ENCODE peak calls at places on chromosomes 4 and X, in nine cellular contexts. One of them, this sample, is unnamed.
A peak's percentile ranks its signal among the peaks of the same experiment; 100 is the strongest.

GRCh38 chrX:70168238-70169188 is 8.8 kb upstream of the DGAT2L6 start:
- DNase-seq in lower leg skin: no peak
- DNase-seq in NB4: peak; percentile 34
- DNase-seq in A549: peak; percentile 53
- DNase-seq in uterus: peak; percentile 35
- DNase-seq in GM12878: no peak
- DNase-seq in stomach: no peak
- DNase-seq in HepG2: peak; percentile 25
- DNase-seq in H54: peak; percentile 47
- DNase-seq in this sample: no peak

GRCh38 chrX:24676403-24677024 is 17.2 kb upstream of the POLA1 start:
- DNase-seq in GM12878: no peak
- DNase-seq in HepG2: no peak
- DNase-seq in H54: no peak
- DNase-seq in lower leg skin: no peak
- DNase-seq in uterus: no peak
- DNase-seq in stomach: no peak
- DNase-seq in A549: peak; percentile 22
- DNase-seq in NB4: peak; percentile 5
- DNase-seq in this sample: no peak

GRCh38 chrX:20519826-20520225 is 253.1 kb upstream of the RPS6KA3 start:
- DNase-seq in stomach: no peak
- DNase-seq in NB4: no peak
- DNase-seq in HepG2: no peak
- DNase-seq in H54: no peak
- DNase-seq in uterus: no peak
- DNase-seq in lower leg skin: no peak
- DNase-seq in A549: no peak
- DNase-seq in GM12878: no peak
- DNase-seq in this sample: no peak

GRCh38 chr4:48470570-48470969 is 12.6 kb upstream of the SLC10A4 start:
- DNase-seq in H54: no peak
- DNase-seq in HepG2: no peak
- DNase-seq in lower leg skin: no peak
- DNase-seq in stomach: no peak
- DNase-seq in uterus: no peak
- DNase-seq in NB4: no peak
- DNase-seq in A549: no peak
- DNase-seq in GM12878: no peak
- DNase-seq in this sample: no peak

GRCh38 chr4:137417676-137418075 is 114.6 kb downstream of the PCDH18 start:
- DNase-seq in stomach: no peak
- DNase-seq in uterus: no peak
- DNase-seq in NB4: no peak
- DNase-seq in GM12878: no peak
- DNase-seq in A549: no peak
- DNase-seq in lower leg skin: no peak
- DNase-seq in H54: no peak
- DNase-seq in HepG2: no peak
- DNase-seq in this sample: no peak

GRCh38 chr4:76640252-76640925 is 205.4 kb downstream of the SHROOM3 start:
- DNase-seq in GM12878: no peak
- DNase-seq in H54: no peak
- DNase-seq in HepG2: no peak
- DNase-seq in uterus: no peak
- DNase-seq in stomach: peak; percentile 75
- DNase-seq in A549: no peak
- DNase-seq in lower leg skin: peak; percentile 18
- DNase-seq in NB4: no peak
- DNase-seq in this sample: no peak

GRCh38 chr4:182093431-182093831 is 149.8 kb upstream of the TENM3 start:
- DNase-seq in GM12878: no peak
- DNase-seq in stomach: no peak
- DNase-seq in uterus: no peak
- DNase-seq in A549: no peak
- DNase-seq in HepG2: no peak
- DNase-seq in NB4: no peak
- DNase-seq in H54: no peak
- DNase-seq in lower leg skin: no peak
- DNase-seq in this sample: no peak

GRCh38 chrX:48468247-48468671 is 1.8 kb downstream of the SLC38A5 start:
- DNase-seq in uterus: no peak
- DNase-seq in GM12878: no peak
- DNase-seq in NB4: peak; percentile 74
- DNase-seq in stomach: peak; percentile 43
- DNase-seq in HepG2: no peak
- DNase-seq in A549: no peak
- DNase-seq in lower leg skin: no peak
- DNase-seq in H54: no peak
- DNase-seq in this sample: no peak

GRCh38 chrX:155997436-155997835 is at the start of gene IL9R:
- DNase-seq in GM12878: peak; percentile 15
- DNase-seq in NB4: peak; percentile 70
- DNase-seq in uterus: no peak
- DNase-seq in H54: no peak
- DNase-seq in lower leg skin: no peak
- DNase-seq in HepG2: no peak
- DNase-seq in A549: no peak
- DNase-seq in stomach: no peak
- DNase-seq in this sample: no peak

GRCh38 chr4:107283587-107284559 is 247.8 kb upstream of the DKK2 start:
- DNase-seq in stomach: no peak
- DNase-seq in H54: no peak
- DNase-seq in uterus: no peak
- DNase-seq in lower leg skin: no peak
- DNase-seq in A549: no peak
- DNase-seq in GM12878: no peak
- DNase-seq in NB4: no peak
- DNase-seq in HepG2: no peak
- DNase-seq in this sample: peak; percentile 27

GRCh38 chrX:11688201-11688600 is 22.5 kb upstream of the ARHGAP6 start:
- DNase-seq in H54: no peak
- DNase-seq in lower leg skin: no peak
- DNase-seq in NB4: no peak
- DNase-seq in A549: no peak
- DNase-seq in stomach: no peak
- DNase-seq in GM12878: no peak
- DNase-seq in HepG2: no peak
- DNase-seq in uterus: no peak
- DNase-seq in this sample: no peak

GRCh38 chr4:80610845-80611244 is 275.3 kb downstream of the CFAP299 start:
- DNase-seq in HepG2: no peak
- DNase-seq in GM12878: peak; percentile 63
- DNase-seq in H54: no peak
- DNase-seq in uterus: no peak
- DNase-seq in stomach: no peak
- DNase-seq in A549: no peak
- DNase-seq in NB4: peak; percentile 53
- DNase-seq in lower leg skin: no peak
- DNase-seq in this sample: no peak

GRCh38 chrX:31708116-31708515 is 636.3 kb upstream of the FTHL17 start:
- DNase-seq in lower leg skin: no peak
- DNase-seq in H54: no peak
- DNase-seq in uterus: no peak
- DNase-seq in HepG2: no peak
- DNase-seq in stomach: no peak
- DNase-seq in GM12878: no peak
- DNase-seq in A549: no peak
- DNase-seq in NB4: no peak
- DNase-seq in this sample: no peak

DNA sequence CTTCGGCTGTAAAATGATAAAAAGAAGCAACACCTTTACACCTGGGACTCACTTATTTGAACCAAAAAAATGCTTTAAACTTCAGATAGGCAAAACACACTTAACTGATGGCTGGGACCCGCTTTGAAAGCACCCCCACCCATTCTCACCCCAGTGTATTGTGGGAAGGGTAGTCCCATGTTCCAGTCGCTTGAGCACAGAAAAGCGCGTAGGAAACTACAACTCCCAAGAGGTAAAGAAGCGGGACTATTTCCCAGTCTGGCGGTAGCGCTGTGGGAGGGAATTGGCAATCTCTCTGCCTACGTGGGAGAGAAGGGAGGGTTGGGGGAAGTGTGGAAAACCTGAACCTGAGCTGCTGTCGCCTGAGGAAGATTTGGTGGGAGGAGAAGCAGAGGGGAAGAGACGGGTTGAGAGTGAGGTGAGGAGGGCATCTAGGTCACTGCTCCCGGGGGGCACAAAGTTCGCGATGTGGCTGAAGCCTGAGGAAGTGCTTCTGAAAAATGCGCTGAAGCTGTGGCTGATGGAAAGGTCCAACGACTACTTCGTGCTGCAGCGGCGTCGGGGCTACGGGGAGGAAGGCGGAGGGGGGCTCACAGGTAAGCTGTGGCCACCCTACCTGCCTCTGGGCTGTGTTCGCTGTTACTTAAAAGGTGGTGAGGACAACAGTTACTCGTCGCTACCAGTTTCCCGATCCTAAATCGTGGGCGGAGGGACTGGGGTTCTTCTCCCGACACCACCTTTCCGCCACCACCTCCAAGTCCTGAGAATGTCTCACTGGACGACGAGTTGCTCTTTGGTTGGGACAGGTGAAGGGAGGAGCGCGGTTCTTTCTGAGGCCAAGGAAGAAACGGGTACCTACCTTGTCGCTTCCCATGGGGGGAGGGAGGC is at the start of gene TBC1D8B:
- DNase-seq in lower leg skin: peak; percentile 74
- DNase-seq in GM12878: peak; percentile 50
- DNase-seq in uterus: peak; percentile 87
- DNase-seq in HepG2: peak; percentile 89
- DNase-seq in NB4: peak; percentile 4
- DNase-seq in A549: peak; percentile 80
- DNase-seq in stomach: peak; percentile 83
- DNase-seq in H54: peak; percentile 22
- DNase-seq in this sample: peak; percentile 55
- TF ChIP-seq POLR2A in lower leg skin: no peak
- TF ChIP-seq POLR2A in GM12878: no peak
- TF ChIP-seq POLR2A in uterus: peak; percentile 36
- TF ChIP-seq POLR2A in HepG2: no peak
- TF ChIP-seq POLR2A in NB4: no peak
- TF ChIP-seq POLR2A in A549: peak; percentile 44
- TF ChIP-seq POLR2A in stomach: peak; percentile 45
- TF ChIP-seq POLR2A in H54: peak; percentile 63
- TF ChIP-seq POLR2A in this sample: peak; percentile 20

GRCh38 chr4:986949-987688 is at the start of gene IDUA:
- DNase-seq in stomach: peak; percentile 83
- DNase-seq in lower leg skin: peak; percentile 63
- DNase-seq in NB4: peak; percentile 90
- DNase-seq in A549: peak; percentile 58
- DNase-seq in uterus: peak; percentile 71
- DNase-seq in H54: peak; percentile 88
- DNase-seq in GM12878: no peak
- DNase-seq in HepG2: peak; percentile 74
- DNase-seq in this sample: no peak
- TF ChIP-seq POLR2A in stomach: no peak
- TF ChIP-seq POLR2A in lower leg skin: no peak
- TF ChIP-seq POLR2A in NB4: no peak
- TF ChIP-seq POLR2A in A549: peak; percentile 64
- TF ChIP-seq POLR2A in uterus: peak; percentile 28
- TF ChIP-seq POLR2A in H54: peak; percentile 29
- TF ChIP-seq POLR2A in GM12878: peak; percentile 76
- TF ChIP-seq POLR2A in HepG2: peak; percentile 37
- TF ChIP-seq POLR2A in this sample: no peak

DNA sequence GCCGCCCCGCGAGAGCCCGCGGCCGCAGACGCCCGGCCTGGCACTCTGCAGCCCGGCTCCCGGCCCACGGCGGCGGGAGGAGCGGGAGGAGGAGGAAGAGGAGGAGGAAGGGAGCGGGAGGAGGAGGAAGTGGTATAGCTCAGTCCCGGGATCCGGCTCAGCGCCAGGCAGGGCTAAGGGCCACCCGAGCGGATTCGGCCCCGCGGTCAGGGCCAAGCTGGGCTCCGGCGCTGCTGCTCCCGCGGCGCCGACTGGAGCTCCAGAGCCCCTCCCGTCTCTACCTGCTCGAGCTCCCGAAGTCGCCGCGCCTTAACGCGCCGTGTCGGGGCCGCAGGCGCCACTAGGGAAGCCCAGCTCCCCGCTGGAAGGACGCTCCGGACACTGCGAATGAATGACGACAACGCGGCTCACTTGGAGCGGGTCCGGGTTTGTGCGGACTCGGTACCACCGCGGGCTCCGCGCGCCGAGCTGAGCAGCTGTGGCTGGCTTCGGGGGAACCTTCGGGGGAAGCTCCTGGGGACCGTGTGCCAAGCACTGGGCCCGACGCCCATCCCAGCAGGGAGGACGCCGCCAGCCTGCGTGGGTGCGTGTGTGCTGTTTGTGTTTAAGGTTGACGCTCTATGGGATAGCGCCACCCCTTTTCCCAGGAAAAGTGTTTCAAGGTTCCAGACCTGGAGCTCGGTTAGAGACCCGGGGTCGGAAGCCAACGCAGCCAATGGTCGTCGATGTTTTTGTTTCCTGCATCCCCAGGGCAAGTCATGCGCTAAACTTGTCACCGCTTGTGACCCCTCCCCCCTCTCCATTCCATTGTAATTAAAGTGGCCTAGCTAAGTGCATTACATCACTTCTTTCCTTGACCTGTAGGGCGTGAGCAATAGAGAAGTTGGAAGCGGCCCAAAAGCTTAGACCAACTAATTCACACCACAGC is at the start of gene TBC1D9:
- DNase-seq in uterus: peak; percentile 81
- DNase-seq in stomach: peak; percentile 79
- DNase-seq in NB4: peak; percentile 12
- DNase-seq in lower leg skin: peak; percentile 83
- DNase-seq in GM12878: peak; percentile 25
- DNase-seq in H54: peak; percentile 26
- DNase-seq in HepG2: peak; percentile 68
- DNase-seq in A549: peak; percentile 49
- DNase-seq in this sample: peak; percentile 79
- TF ChIP-seq POLR2A in uterus: peak; percentile 48
- TF ChIP-seq POLR2A in stomach: no peak
- TF ChIP-seq POLR2A in NB4: no peak
- TF ChIP-seq POLR2A in lower leg skin: no peak
- TF ChIP-seq POLR2A in GM12878: peak; percentile 54
- TF ChIP-seq POLR2A in H54: peak; percentile 72
- TF ChIP-seq POLR2A in HepG2: peak; percentile 58
- TF ChIP-seq POLR2A in A549: peak; percentile 51
- TF ChIP-seq POLR2A in this sample: peak; percentile 51

GRCh38 chr4:166318810-166319525 is 445.9 kb downstream of the TLL1 start:
- DNase-seq in HepG2: no peak
- DNase-seq in NB4: no peak
- DNase-seq in H54: no peak
- DNase-seq in lower leg skin: no peak
- DNase-seq in uterus: no peak
- DNase-seq in A549: no peak
- DNase-seq in stomach: no peak
- DNase-seq in GM12878: no peak
- DNase-seq in this sample: no peak
- TF ChIP-seq POLR2A in HepG2: no peak
- TF ChIP-seq POLR2A in NB4: no peak
- TF ChIP-seq POLR2A in H54: no peak
- TF ChIP-seq POLR2A in lower leg skin: no peak
- TF ChIP-seq POLR2A in uterus: no peak
- TF ChIP-seq POLR2A in A549: no peak
- TF ChIP-seq POLR2A in stomach: no peak
- TF ChIP-seq POLR2A in GM12878: no peak
- TF ChIP-seq POLR2A in this sample: no peak

GRCh38 chrX:72238721-72239475 is at the start of gene ERCC6L:
- DNase-seq in NB4: peak; percentile 92
- DNase-seq in lower leg skin: peak; percentile 74
- DNase-seq in HepG2: peak; percentile 70
- DNase-seq in uterus: peak; percentile 81
- DNase-seq in GM12878: peak; percentile 51
- DNase-seq in stomach: peak; percentile 90
- DNase-seq in A549: peak; percentile 86
- DNase-seq in H54: peak; percentile 85
- DNase-seq in this sample: peak; percentile 84
- TF ChIP-seq POLR2A in NB4: peak; percentile 95
- TF ChIP-seq POLR2A in lower leg skin: no peak
- TF ChIP-seq POLR2A in HepG2: peak; percentile 28
- TF ChIP-seq POLR2A in uterus: peak; percentile 38
- TF ChIP-seq POLR2A in GM12878: peak; percentile 91
- TF ChIP-seq POLR2A in stomach: no peak
- TF ChIP-seq POLR2A in A549: peak; percentile 96
- TF ChIP-seq POLR2A in H54: peak; percentile 85
- TF ChIP-seq POLR2A in this sample: peak; percentile 93